ENCODE peak calls at places on chromosomes 12 and 14, in six cellular contexts. G is esophagus squamous epithelium, O is kidney, D is fibroblast of lung, A is stomach, X is right lobe of liver. V is an unnamed sample.

GRCh38 chr14:103657466-103657865 is 28.5 kb downstream of the KLC1 start:
- DNase-seq in D (peak; percentile 77), A (no peak), G (no peak), X (no peak), O (no peak), V (no peak)

GRCh38 chr14:67077914-67078313 is 111.3 kb upstream of the GARIN2 start:
- DNase-seq in X (no peak), A (no peak), G (no peak), O (no peak), D (peak; percentile 21), V (no peak)

GRCh38 chr12:75086086-75087038 is 123.3 kb downstream of the KCNC2 start:
- DNase-seq in X (no peak), O (no peak), A (no peak), D (peak; percentile 1), G (no peak), V (no peak)

GRCh38 chr12:58302487-58303011 is 361.2 kb downstream of the ATP23 start:
- DNase-seq in X (no peak), O (no peak), A (no peak), G (no peak), D (no peak), V (no peak)

GRCh38 chr12:1527789-1528188 is 66.6 kb downstream of the FBXL14 start:
- DNase-seq in X (no peak), D (peak; percentile 51), A (no peak), O (no peak), G (no peak), V (no peak)

GRCh38 chr12:121628037-121628436 is 1.7 kb downstream of the ORAI1 start:
- DNase-seq in A (peak; percentile 34), D (no peak), G (no peak), O (no peak), X (no peak), V (peak; percentile 48)

GRCh38 chr14:49982522-49982951 is 89.7 kb downstream of the ARF6 start:
- DNase-seq in D (peak; percentile 89), G (no peak), O (no peak), A (no peak), X (no peak), V (no peak)

GRCh38 chr12:46674126-46674525 is 151.7 kb downstream of the SLC38A4 start:
- DNase-seq in O (no peak), G (no peak), X (no peak), D (no peak), A (no peak), V (no peak)

GRCh38 chr14:69719501-69719951 is 47.4 kb upstream of the SRSF5 start:
- DNase-seq in O (peak; percentile 79), A (no peak), D (peak; percentile 78), G (no peak), X (no peak), V (no peak)

GRCh38 chr14:60188115-60188514 is 22.9 kb upstream of the DHRS7 start:
- DNase-seq in O (no peak), D (peak; percentile 22), A (no peak), G (no peak), X (no peak), V (no peak)

GRCh38 chr14:54698501-54698900 is 131.6 kb downstream of the SAMD4A start:
- DNase-seq in D (no peak), A (no peak), X (no peak), G (no peak), O (no peak), V (no peak)

GRCh38 chr12:15971211-15971610 is 60.1 kb downstream of the DERA start:
- DNase-seq in D (no peak), G (no peak), A (no peak), X (no peak), O (no peak), V (no peak)

GRCh38 chr14:54796961-54797360 is 105.7 kb downstream of the GCH1 start:
- DNase-seq in A (no peak), O (no peak), G (no peak), X (no peak), D (peak; percentile 22), V (no peak)

GRCh38 chr14:46661728-46662127 is 10.1 kb upstream of the RPL10L start:
- DNase-seq in D (no peak), G (no peak), O (no peak), X (no peak), A (no peak), V (no peak)

GRCh38 chr14:45633220-45633984 is 380.4 kb upstream of the MIS18BP1 start:
- DNase-seq in A (no peak), G (no peak), D (no peak), X (no peak), O (no peak), V (no peak)

GRCh38 chr12:131035268-131035681 is 81.6 kb downstream of the ADGRD1 start:
- DNase-seq in A (no peak), D (no peak), G (no peak), X (no peak), O (peak; percentile 65), V (peak; percentile 75)

GRCh38 chr12:26402648-26403047 is 207.3 kb downstream of the SSPN start:
- DNase-seq in G (no peak), X (no peak), D (no peak), O (no peak), A (peak; percentile 65), V (no peak)

GRCh38 chr12:3313066-3313465 is 177.9 kb upstream of the PRMT8 start:
- DNase-seq in D (peak; percentile 46), O (no peak), X (no peak), A (no peak), G (no peak), V (no peak)

GRCh38 chr12:95740751-95741150 is 49.8 kb downstream of the NTN4 start:
- DNase-seq in O (no peak), A (no peak), X (no peak), D (no peak), G (no peak), V (no peak)

GRCh38 chr12:102503871-102504270 is 23.5 kb upstream of the IGF1 start:
- DNase-seq in X (no peak), D (no peak), O (no peak), G (no peak), A (no peak), V (no peak)

GRCh38 chr12:99605-100004 is 33.0 kb downstream of the IQSEC3 start:
- DNase-seq in G (no peak), O (no peak), A (no peak), X (no peak), D (peak; percentile 21), V (no peak)

GRCh38 chr12:55516391-55516790 is 24.2 kb downstream of the OR6C68 start:
- DNase-seq in A (no peak), O (no peak), D (no peak), G (no peak), X (no peak), V (no peak)

GRCh38 chr14:92352158-92352985 is 29.4 kb downstream of the SLC24A4 start:
- DNase-seq in D (peak; percentile 22), X (no peak), A (no peak), G (no peak), O (no peak), V (no peak)

GRCh38 chr12:39581592-39581991 is 38.0 kb downstream of the ABCD2 start:
- DNase-seq in D (peak; percentile 79), G (no peak), A (no peak), O (no peak), X (no peak), V (no peak)

GRCh38 chr12:39592295-39592694 is 27.3 kb downstream of the ABCD2 start:
- DNase-seq in D (no peak), G (no peak), O (no peak), A (no peak), X (no peak), V (no peak)

GRCh38 chr12:39586811-39587210 is 32.8 kb downstream of the ABCD2 start:
- DNase-seq in X (no peak), D (peak; percentile 78), A (no peak), O (no peak), G (no peak), V (no peak)

GRCh38 chr12:39587247-39587646 is 32.4 kb downstream of the ABCD2 start:
- DNase-seq in A (no peak), X (no peak), G (no peak), O (no peak), D (peak; percentile 40), V (no peak)
- TF ChIP-seq CTCF in A (no peak), X (peak; percentile 41), G (no peak), O (no peak), D (peak; percentile 16), V (no peak)

DNA sequence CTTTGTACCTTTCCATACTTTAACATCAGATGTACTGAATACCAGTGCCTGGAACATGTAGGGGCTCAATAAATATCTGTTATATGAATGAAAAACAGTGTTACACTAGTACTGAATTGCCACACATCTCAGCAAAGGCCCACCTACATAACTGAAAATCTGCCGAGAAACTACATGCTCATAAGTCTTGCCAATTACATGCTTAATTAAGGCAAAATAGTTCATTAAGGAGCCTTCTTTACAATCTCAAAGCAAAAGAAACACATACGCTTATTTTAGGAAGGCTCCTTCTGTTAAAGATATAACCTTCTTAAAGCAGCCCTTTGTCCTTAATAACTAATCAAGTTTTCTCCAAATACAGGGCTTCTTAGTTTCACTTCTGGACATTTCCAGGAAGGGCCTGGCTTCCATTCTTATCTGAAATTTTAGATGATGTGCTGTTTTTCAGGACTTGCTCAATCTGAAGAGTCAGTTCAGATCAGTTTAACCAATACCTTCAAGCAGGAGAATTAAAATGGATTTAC is 11.5 kb downstream of the LIMA1 start:
- DNase-seq in O (no peak), G (no peak), D (peak; percentile 61), X (no peak), A (no peak), V (no peak)
- H3K4me3 ChIP-seq in O (peak overlapping the region; percentile 52), G (peak overlapping the region; percentile 38), D (peak overlapping the region; percentile 3), X (peak overlapping the region; percentile 12), A (peak overlapping the region; percentile 24), V (no peak overlapping the region)

GRCh38 chr14:68523994-68524725 is 268.7 kb downstream of the ZFP36L1 start:
- DNase-seq in D (peak; percentile 36), X (no peak), G (no peak), O (peak; percentile 55), A (no peak), V (no peak)
- H3K4me1 ChIP-seq in D (peaks cover 21% of the 10 kb centered on the region), X (peaks cover 75% of the 10 kb centered on the region), G (peaks cover 57% of the 10 kb centered on the region), O (peaks cover 41% of the 10 kb centered on the region), A (peaks cover 84% of the 10 kb centered on the region), V (peaks cover 38% of the 10 kb centered on the region)

GRCh38 chr12:112536367-112536730 is 117.6 kb downstream of the PTPN11 start:
- DNase-seq in O (no peak), G (no peak), D (no peak), A (no peak), X (no peak), V (no peak)

GRCh38 chr12:112538740-112539139 is 120.0 kb downstream of the PTPN11 start:
- DNase-seq in X (no peak), D (no peak), O (no peak), A (no peak), G (no peak), V (no peak)

GRCh38 chr12:112537710-112538396 is 119.1 kb downstream of the PTPN11 start:
- DNase-seq in X (no peak), G (no peak), O (no peak), D (no peak), A (no peak), V (peak; percentile 37)

GRCh38 chr12:112540021-112540420 is 121.3 kb downstream of the PTPN11 start:
- DNase-seq in O (no peak), A (no peak), G (no peak), X (no peak), D (no peak), V (no peak)

DNA sequence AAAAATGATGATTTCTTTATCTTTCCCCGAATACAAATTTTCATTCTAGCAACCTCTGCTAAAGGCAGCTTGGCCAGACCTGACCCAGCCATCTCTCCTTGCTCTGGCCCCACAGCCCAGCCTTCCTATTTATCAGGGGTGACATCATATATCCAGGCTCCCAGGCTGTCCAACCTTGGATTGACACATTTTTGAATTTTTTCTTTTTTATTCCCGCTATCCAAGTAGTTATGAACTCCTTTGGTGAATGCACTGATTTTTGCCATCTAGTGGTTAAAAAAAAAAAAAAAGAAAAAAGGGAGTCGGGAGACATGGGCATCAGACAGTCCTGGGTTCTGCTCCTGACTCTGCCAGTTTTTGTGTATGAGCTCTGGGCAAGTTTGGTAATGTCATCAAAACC is 120.5 kb downstream of the PTPN11 start:
- DNase-seq in D (no peak), G (no peak), O (no peak), A (no peak), X (no peak), V (no peak)
- TF ChIP-seq CTCF in D (no peak), G (no peak), O (no peak), A (no peak), X (no peak), V (no peak)

V was measured in left lung.